ENCODE peak calls at places on chromosomes 2 and 18, in four cellular contexts. M, G, S and Q are unnamed samples.

GRCh38 chr2:120851116-120851773 is 115.6 kb downstream of the GLI2 start:
- DNase-seq in M (no peak), G (no peak), S (no peak), Q (peak)

GRCh38 chr2:27856386-27856785 is 33.8 kb downstream of the RBKS start:
- DNase-seq in M (no peak), G (no peak), S (no peak), Q (no peak)

GRCh38 chr2:54271843-54272600 is 16.0 kb upstream of the TSPYL6 start:
- DNase-seq in M (no peak), G (no peak), S (no peak), Q (no peak)

GRCh38 chr2:170530284-170530745 is 184.8 kb upstream of the SP5 start:
- DNase-seq in M (peak), G (peak), S (peak), Q (peak)

GRCh38 chr2:94870392-94871225 is 621 bp upstream of the TEKT4 start:
- DNase-seq in M (no peak), G (peak), S (no peak), Q (peak)

GRCh38 chr2:24822049-24822706 is 29.0 kb downstream of the CENPO start:
- DNase-seq in M (peak), G (no peak), S (no peak), Q (peak)

GRCh38 chr18:75437979-75438378 is 10.5 kb upstream of the SMIM21 start:
- DNase-seq in M (no peak), G (no peak), S (no peak), Q (no peak)

GRCh38 chr18:55331301-55331700 is 256.7 kb downstream of the TCF4 start:
- DNase-seq in M (no peak), G (no peak), S (no peak), Q (no peak)

GRCh38 chr2:224584111-224584764 is 925 bp downstream of the CUL3 start:
- DNase-seq in M (peak), G (peak), S (no peak), Q (peak)

GRCh38 chr2:223041527-223042109 is 10.4 kb upstream of the KCNE4 start:
- DNase-seq in M (no peak), G (peak), S (peak), Q (peak)